ENCODE peak calls at places on chromosome 3, in four cellular contexts. B, Q, Y and F are unnamed samples.

GRCh38 chr3:109683746-109684145 is 346.4 kb upstream of the DPPA4 start:
- DNase-seq in B (no peak), Q (no peak), Y (no peak), F (no peak)

GRCh38 chr3:53074761-53075742 is 29.2 kb upstream of the SFMBT1 start:
- DNase-seq in B (no peak), Q (no peak), Y (no peak), F (no peak)

GRCh38 chr3:40073310-40074007 is 236.0 kb upstream of the EIF1B start:
- DNase-seq in B (no peak), Q (no peak), Y (no peak), F (no peak)

GRCh38 chr3:124627501-124627908 is 102.7 kb upstream of the UMPS start:
- DNase-seq in B (no peak), Q (peak), Y (no peak), F (no peak)

GRCh38 chr3:98980915-98981596 is 79.6 kb upstream of the DCBLD2 start:
- DNase-seq in B (no peak), Q (peak), Y (no peak), F (no peak)

GRCh38 chr3:8622873-8623725 is 21.5 kb downstream of the SSUH2 start:
- DNase-seq in B (peak), Q (peak), Y (peak), F (peak)

GRCh38 chr3:58334013-58334321 is 1.3 kb downstream of the PXK start:
- DNase-seq in B (no peak), Q (peak), Y (no peak), F (no peak)

GRCh38 chr3:192892981-192893827 is 24.5 kb downstream of the MB21D2 start:
- DNase-seq in B (peak), Q (peak), Y (peak), F (no peak)

GRCh38 chr3:136974670-136975069 is 16.9 kb downstream of the IL20RB start:
- DNase-seq in B (no peak), Q (no peak), Y (no peak), F (no peak)

GRCh38 chr3:13823186-13823585 is 56.7 kb downstream of the WNT7A start:
- DNase-seq in B (no peak), Q (no peak), Y (no peak), F (no peak)

GRCh38 chr3:180250172-180250571 is 213.4 kb upstream of the PEX5L start:
- DNase-seq in B (no peak), Q (no peak), Y (peak), F (no peak)

GRCh38 chr3:128236667-128237066 is 83.4 kb downstream of the EEFSEC start:
- DNase-seq in B (no peak), Q (no peak), Y (peak), F (peak)